ENCODE peak calls at places on chromosomes 3 and 15, in five cellular contexts. X is endothelial cell, K is NCI-H1092, C is A549, B is heart right ventricle. Z is an unnamed sample.

GRCh38 chr3:124486324-124486723 is 243.9 kb upstream of the UMPS start:
- DNase-seq in X (no peak), K (no peak), C (peak), B (no peak), Z (no peak)

GRCh38 chr3:59884409-59884808 is 834.6 kb upstream of the CFAP20DC start:
- DNase-seq in X (no peak), K (no peak), C (no peak), B (no peak), Z (peak)

GRCh38 chr15:96462768-96463167 is 132.3 kb downstream of the NR2F2 start:
- DNase-seq in X (no peak), K (no peak), C (no peak), B (no peak), Z (peak)

GRCh38 chr15:64146885-64147681 is 4.4 kb upstream of the SNX22 start:
- DNase-seq in X (no peak), K (no peak), C (no peak), B (no peak), Z (no peak)

GRCh38 chr3:54857343-54857742 is 70.5 kb downstream of the LRTM1 start:
- DNase-seq in X (no peak), K (no peak), C (no peak), B (no peak), Z (no peak)

GRCh38 chr3:149971403-149972075 is 844 bp upstream of the PFN2 start:
- DNase-seq in X (no peak), K (peak), C (no peak), B (peak), Z (peak)

GRCh38 chr3:141336672-141337522 is 31.4 kb upstream of the ZBTB38 start:
- DNase-seq in X (no peak), K (no peak), C (peak), B (no peak), Z (no peak)

GRCh38 chr3:156581954-156582353 is 27.0 kb upstream of the SSR3 start:
- DNase-seq in X (no peak), K (no peak), C (no peak), B (no peak), Z (no peak)

GRCh38 chr3:101163554-101163953 is 156.8 kb downstream of the IMPG2 start:
- DNase-seq in X (no peak), K (no peak), C (no peak), B (no peak), Z (no peak)

GRCh38 chr15:67146214-67146613 is 80.8 kb downstream of the SMAD3 start:
- DNase-seq in X (no peak), K (no peak), C (peak), B (peak), Z (no peak)

GRCh38 chr15:32855942-32856341 is 138.1 kb downstream of the GREM1 start:
- DNase-seq in X (no peak), K (no peak), C (peak), B (peak), Z (no peak)

GRCh38 chr15:42157981-42158765 is 1.7 kb upstream of the PLA2G4F start:
- DNase-seq in X (no peak), K (no peak), C (no peak), B (no peak), Z (no peak)

GRCh38 chr3:110521019-110521418 is 550.6 kb upstream of the NECTIN3 start:
- DNase-seq in X (no peak), K (no peak), C (peak), B (no peak), Z (no peak)

GRCh38 chr3:192851821-192852352 is 65.8 kb downstream of the MB21D2 start:
- DNase-seq in X (no peak), K (no peak), C (peak), B (peak), Z (peak)

GRCh38 chr3:100471436-100471835 is 21.0 kb upstream of the TMEM45A start:
- DNase-seq in X (no peak), K (no peak), C (no peak), B (no peak), Z (no peak)

GRCh38 chr3:179455954-179456353 is 4.7 kb upstream of the GNB4 start:
- DNase-seq in X (no peak), K (no peak), C (no peak), B (no peak), Z (no peak)

GRCh38 chr3:14780927-14781507 is 37.7 kb upstream of the FGD5 start:
- DNase-seq in X (peak), K (peak), C (peak), B (peak), Z (peak)

GRCh38 chr15:73464602-73465001 is 21.6 kb downstream of the REC114 start:
- DNase-seq in X (peak), K (no peak), C (no peak), B (no peak), Z (peak)

GRCh38 chr3:114435733-114436132 is 141.9 kb downstream of the TIGIT start:
- DNase-seq in X (no peak), K (no peak), C (no peak), B (no peak), Z (no peak)

GRCh38 chr15:54288049-54288448 is 309.8 kb downstream of the UNC13C start:
- DNase-seq in X (no peak), K (no peak), C (no peak), B (no peak), Z (no peak)

GRCh38 chr15:58453931-58454793 is 22.4 kb downstream of the LIPC start:
- DNase-seq in X (no peak), K (no peak), C (no peak), B (no peak), Z (peak)